ENCODE peak calls at places on chromosomes 7 and 10, in seven cellular contexts. One of them, this sample, is unnamed.

GRCh38 chr10:124008187-124008970 is 85.0 kb downstream of the CHST15 start:
- DNase-seq in gastrocnemius medialis: peak
- DNase-seq in psoas muscle: peak
- DNase-seq in heart left ventricle: no peak
- DNase-seq in A549: no peak
- DNase-seq in uterus: no peak
- DNase-seq in IMR-90: no peak
- DNase-seq in this sample: peak

GRCh38 chr7:34838329-34838728 is 180.3 kb downstream of the NPSR1 start:
- DNase-seq in A549: no peak
- DNase-seq in gastrocnemius medialis: no peak
- DNase-seq in uterus: no peak
- DNase-seq in psoas muscle: no peak
- DNase-seq in heart left ventricle: no peak
- DNase-seq in IMR-90: no peak
- DNase-seq in this sample: no peak

GRCh38 chr10:76786673-76787072 is 850.9 kb downstream of the KCNMA1 start:
- DNase-seq in uterus: no peak
- DNase-seq in IMR-90: no peak
- DNase-seq in heart left ventricle: no peak
- DNase-seq in gastrocnemius medialis: no peak
- DNase-seq in A549: no peak
- DNase-seq in psoas muscle: no peak
- DNase-seq in this sample: no peak

GRCh38 chr7:12162420-12163113 is 48.5 kb upstream of the TMEM106B start:
- DNase-seq in IMR-90: peak
- DNase-seq in uterus: no peak
- DNase-seq in A549: peak
- DNase-seq in gastrocnemius medialis: no peak
- DNase-seq in psoas muscle: no peak
- DNase-seq in heart left ventricle: no peak
- DNase-seq in this sample: no peak

GRCh38 chr10:91350651-91351081 is 59.5 kb upstream of the HECTD2 start:
- DNase-seq in IMR-90: no peak
- DNase-seq in A549: no peak
- DNase-seq in uterus: no peak
- DNase-seq in heart left ventricle: no peak
- DNase-seq in psoas muscle: no peak
- DNase-seq in gastrocnemius medialis: no peak
- DNase-seq in this sample: no peak

GRCh38 chr7:43164757-43165156 is 52.3 kb downstream of the HECW1 start:
- DNase-seq in gastrocnemius medialis: no peak
- DNase-seq in A549: peak
- DNase-seq in heart left ventricle: no peak
- DNase-seq in IMR-90: peak
- DNase-seq in psoas muscle: no peak
- DNase-seq in uterus: no peak
- DNase-seq in this sample: no peak

GRCh38 chr10:114256822-114257221 is 17.8 kb downstream of the VWA2 start:
- DNase-seq in gastrocnemius medialis: no peak
- DNase-seq in psoas muscle: no peak
- DNase-seq in heart left ventricle: no peak
- DNase-seq in uterus: no peak
- DNase-seq in A549: no peak
- DNase-seq in IMR-90: no peak
- DNase-seq in this sample: no peak

GRCh38 chr7:142774826-142775225 is 4.1 kb downstream of the PRSS2 start:
- DNase-seq in uterus: no peak
- DNase-seq in A549: no peak
- DNase-seq in gastrocnemius medialis: no peak
- DNase-seq in heart left ventricle: no peak
- DNase-seq in psoas muscle: no peak
- DNase-seq in IMR-90: no peak
- DNase-seq in this sample: no peak

GRCh38 chr7:33643497-33643896 is 261.8 kb upstream of the BMPER start:
- DNase-seq in A549: no peak
- DNase-seq in gastrocnemius medialis: no peak
- DNase-seq in uterus: no peak
- DNase-seq in psoas muscle: no peak
- DNase-seq in IMR-90: no peak
- DNase-seq in heart left ventricle: no peak
- DNase-seq in this sample: no peak

GRCh38 chr10:128150045-128150493 is 23.8 kb upstream of the MKI67 start:
- DNase-seq in A549: peak
- DNase-seq in psoas muscle: peak
- DNase-seq in uterus: no peak
- DNase-seq in gastrocnemius medialis: no peak
- DNase-seq in IMR-90: peak
- DNase-seq in heart left ventricle: peak
- DNase-seq in this sample: no peak

GRCh38 chr10:132960071-132960472 is 17.7 kb upstream of the CFAP46 start:
- DNase-seq in gastrocnemius medialis: no peak
- DNase-seq in heart left ventricle: peak
- DNase-seq in psoas muscle: no peak
- DNase-seq in uterus: no peak
- DNase-seq in IMR-90: no peak
- DNase-seq in A549: no peak
- DNase-seq in this sample: peak

DNA sequence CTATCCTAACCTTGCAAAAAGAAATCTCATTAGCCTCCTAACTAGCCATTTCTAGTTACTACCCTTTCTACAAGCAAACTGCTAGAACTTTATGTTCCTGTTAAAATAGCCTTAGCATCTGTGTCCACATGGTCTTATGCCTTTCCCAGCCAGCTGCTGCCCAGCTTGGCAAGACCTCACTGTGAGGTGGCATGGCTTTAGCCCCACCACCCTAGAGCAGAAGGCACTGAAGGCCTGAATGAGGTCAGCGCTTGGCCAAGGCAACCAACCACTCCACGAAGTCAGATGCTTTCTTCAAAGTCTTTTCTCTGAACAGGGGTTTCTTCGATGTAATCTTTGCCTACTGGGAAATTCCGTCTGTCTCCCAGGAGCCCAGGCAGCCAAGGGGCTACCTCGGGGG is 41.6 kb downstream of the POLR3A start:
- DNase-seq in heart left ventricle: no peak
- DNase-seq in gastrocnemius medialis: peak
- DNase-seq in psoas muscle: peak
- DNase-seq in IMR-90: no peak
- DNase-seq in A549: no peak
- DNase-seq in uterus: no peak
- DNase-seq in this sample: no peak
- H3K27ac ChIP-seq in heart left ventricle: no peak
- H3K27ac ChIP-seq in gastrocnemius medialis: peak
- H3K27ac ChIP-seq in psoas muscle: peak
- H3K27ac ChIP-seq in IMR-90: no peak
- H3K27ac ChIP-seq in A549: no peak
- H3K27ac ChIP-seq in uterus: no peak
- H3K27ac ChIP-seq in this sample: peak

GRCh38 chr10:120632936-120633335 is 175.9 kb downstream of the PLPP4 start:
- DNase-seq in A549: no peak
- DNase-seq in IMR-90: no peak
- DNase-seq in heart left ventricle: no peak
- DNase-seq in gastrocnemius medialis: no peak
- DNase-seq in uterus: no peak
- DNase-seq in psoas muscle: no peak
- DNase-seq in this sample: no peak

GRCh38 chr10:120630266-120630665 is 173.2 kb downstream of the PLPP4 start:
- DNase-seq in psoas muscle: no peak
- DNase-seq in A549: no peak
- DNase-seq in uterus: no peak
- DNase-seq in gastrocnemius medialis: no peak
- DNase-seq in heart left ventricle: no peak
- DNase-seq in IMR-90: no peak
- DNase-seq in this sample: no peak

GRCh38 chr10:120632047-120632446 is 175.0 kb downstream of the PLPP4 start:
- DNase-seq in gastrocnemius medialis: no peak
- DNase-seq in psoas muscle: no peak
- DNase-seq in A549: no peak
- DNase-seq in IMR-90: no peak
- DNase-seq in heart left ventricle: no peak
- DNase-seq in uterus: no peak
- DNase-seq in this sample: no peak

GRCh38 chr10:120634629-120635028 is 177.6 kb downstream of the PLPP4 start:
- DNase-seq in A549: peak
- DNase-seq in IMR-90: no peak
- DNase-seq in heart left ventricle: no peak
- DNase-seq in gastrocnemius medialis: no peak
- DNase-seq in uterus: no peak
- DNase-seq in psoas muscle: no peak
- DNase-seq in this sample: no peak
- TF ChIP-seq CTCF in A549: no peak
- TF ChIP-seq CTCF in IMR-90: no peak
- TF ChIP-seq CTCF in heart left ventricle: no peak
- TF ChIP-seq CTCF in gastrocnemius medialis: no peak
- TF ChIP-seq CTCF in uterus: no peak
- TF ChIP-seq CTCF in psoas muscle: no peak
- TF ChIP-seq CTCF in this sample: no peak

GRCh38 chr10:88472540-88472939 is 110.6 kb downstream of the RNLS start:
- DNase-seq in A549: peak
- DNase-seq in gastrocnemius medialis: no peak
- DNase-seq in uterus: no peak
- DNase-seq in IMR-90: peak
- DNase-seq in heart left ventricle: no peak
- DNase-seq in psoas muscle: no peak
- DNase-seq in this sample: no peak

GRCh38 chr10:88471909-88472308 is 111.2 kb downstream of the RNLS start:
- DNase-seq in psoas muscle: no peak
- DNase-seq in uterus: no peak
- DNase-seq in A549: no peak
- DNase-seq in heart left ventricle: no peak
- DNase-seq in IMR-90: no peak
- DNase-seq in gastrocnemius medialis: no peak
- DNase-seq in this sample: no peak

GRCh38 chr10:88477343-88478085 is 105.6 kb downstream of the RNLS start:
- DNase-seq in uterus: no peak
- DNase-seq in A549: no peak
- DNase-seq in IMR-90: no peak
- DNase-seq in psoas muscle: no peak
- DNase-seq in heart left ventricle: no peak
- DNase-seq in gastrocnemius medialis: peak
- DNase-seq in this sample: no peak

GRCh38 chr10:88474884-88475844 is 108.0 kb downstream of the RNLS start:
- DNase-seq in heart left ventricle: peak
- DNase-seq in gastrocnemius medialis: peak
- DNase-seq in uterus: peak
- DNase-seq in IMR-90: no peak
- DNase-seq in A549: no peak
- DNase-seq in psoas muscle: peak
- DNase-seq in this sample: no peak

GRCh38 chr10:88473989-88474883 is 108.9 kb downstream of the RNLS start:
- DNase-seq in uterus: peak
- DNase-seq in IMR-90: no peak
- DNase-seq in gastrocnemius medialis: peak
- DNase-seq in psoas muscle: peak
- DNase-seq in heart left ventricle: no peak
- DNase-seq in A549: no peak
- DNase-seq in this sample: no peak
- H3K27ac ChIP-seq in uterus: peak
- H3K27ac ChIP-seq in IMR-90: no peak
- H3K27ac ChIP-seq in gastrocnemius medialis: peak
- H3K27ac ChIP-seq in psoas muscle: peak
- H3K27ac ChIP-seq in heart left ventricle: peak
- H3K27ac ChIP-seq in A549: no peak
- H3K27ac ChIP-seq in this sample: peak

GRCh38 chr7:149071641-149072437 is 18.7 kb downstream of the ZNF786 start:
- DNase-seq in A549: peak
- DNase-seq in IMR-90: peak
- DNase-seq in psoas muscle: peak
- DNase-seq in uterus: no peak
- DNase-seq in gastrocnemius medialis: no peak
- DNase-seq in heart left ventricle: peak
- DNase-seq in this sample: no peak
- TF ChIP-seq CTCF in A549: peak
- TF ChIP-seq CTCF in IMR-90: peak
- TF ChIP-seq CTCF in psoas muscle: no peak
- TF ChIP-seq CTCF in uterus: no peak
- TF ChIP-seq CTCF in gastrocnemius medialis: no peak
- TF ChIP-seq CTCF in heart left ventricle: peak
- TF ChIP-seq CTCF in this sample: no peak